ENCODE peak calls at places on chromosomes 1 and 21, in four cellular contexts. R is HCT116, Y is H1, Q is HepG2. T is an unnamed sample.

GRCh38 chr1:211259596-211260126 is 495 bp downstream of the RCOR3 start:
- DNase-seq in R (no peak), Y (no peak), Q (peak; percentile 24), T (peak; percentile 86)

GRCh38 chr1:15249032-15249601 is 2.1 kb downstream of the FHAD1 start:
- DNase-seq in R (no peak), Y (no peak), Q (no peak), T (no peak)

GRCh38 chr1:153670257-153670858 is 435 bp downstream of the ILF2 start:
- DNase-seq in R (no peak), Y (no peak), Q (no peak), T (no peak)

GRCh38 chr1:3955196-3955772 is 55.2 kb upstream of the C1orf174 start:
- DNase-seq in R (no peak), Y (no peak), Q (no peak), T (no peak)

GRCh38 chr1:65319141-65319540 is 9.8 kb downstream of the DNAJC6 start:
- DNase-seq in R (no peak), Y (no peak), Q (no peak), T (no peak)

GRCh38 chr1:84719477-84720274 is 29.4 kb upstream of the SSX2IP start:
- DNase-seq in R (no peak), Y (no peak), Q (peak; percentile 9), T (no peak)

GRCh38 chr1:81547912-81548303 is 252.8 kb upstream of the ADGRL2 start:
- DNase-seq in R (no peak), Y (no peak), Q (no peak), T (no peak)

GRCh38 chr1:109089242-109090015 is 1.1 kb upstream of the TMEM167B start:
- DNase-seq in R (peak; percentile 41), Y (no peak), Q (peak; percentile 87), T (peak; percentile 86)

GRCh38 chr1:53848025-53848424 is 9.9 kb upstream of the NDC1 start:
- DNase-seq in R (no peak), Y (no peak), Q (no peak), T (no peak)

GRCh38 chr1:160826546-160826945 is 30.6 kb downstream of the LY9 start:
- DNase-seq in R (no peak), Y (no peak), Q (no peak), T (no peak)
- TF ChIP-seq FOSL1 in R (no peak), Y (no peak), Q (no peak), T (no peak)

GRCh38 chr1:175197536-175197935 is 5.0 kb upstream of the KIAA0040 start:
- DNase-seq in R (peak; percentile 80), Y (no peak), Q (no peak), T (no peak)
- TF ChIP-seq FOSL1 in R (peak; percentile 89), Y (no peak), Q (no peak), T (no peak)

DNA sequence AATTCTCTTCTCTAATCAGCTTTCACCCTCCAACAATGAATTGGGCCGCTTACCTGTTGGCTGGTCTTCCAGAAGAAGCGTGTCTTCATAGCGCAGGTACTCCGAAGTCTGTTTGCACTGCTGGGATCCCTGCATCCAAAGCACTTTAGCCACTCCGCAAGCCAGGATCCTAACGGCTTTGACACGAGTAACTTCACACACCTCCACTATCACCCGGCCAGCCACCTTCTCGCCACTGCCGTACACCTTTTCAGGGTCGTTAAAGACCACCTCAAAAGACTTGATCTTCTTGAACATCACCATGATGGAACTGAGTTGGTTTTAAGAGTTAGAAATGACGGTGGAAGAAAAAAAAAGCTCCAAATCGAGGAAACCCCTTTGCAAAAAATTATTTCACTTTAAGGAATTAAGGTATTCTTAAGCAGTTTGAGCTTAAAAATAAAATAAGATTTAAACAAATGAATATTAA is 381 bp downstream of the TXNIP start:
- DNase-seq in R (no peak), Y (no peak), Q (no peak), T (peak; percentile 66)
- TF ChIP-seq FOSL1 in R (no peak), Y (no peak), Q (no peak), T (no peak)

GRCh38 chr1:21184266-21184665 is 7.6 kb upstream of the EIF4G3 start:
- DNase-seq in R (no peak), Y (no peak), Q (no peak), T (no peak)
- TF ChIP-seq FOSL1 in R (no peak), Y (no peak), Q (no peak), T (no peak)

DNA sequence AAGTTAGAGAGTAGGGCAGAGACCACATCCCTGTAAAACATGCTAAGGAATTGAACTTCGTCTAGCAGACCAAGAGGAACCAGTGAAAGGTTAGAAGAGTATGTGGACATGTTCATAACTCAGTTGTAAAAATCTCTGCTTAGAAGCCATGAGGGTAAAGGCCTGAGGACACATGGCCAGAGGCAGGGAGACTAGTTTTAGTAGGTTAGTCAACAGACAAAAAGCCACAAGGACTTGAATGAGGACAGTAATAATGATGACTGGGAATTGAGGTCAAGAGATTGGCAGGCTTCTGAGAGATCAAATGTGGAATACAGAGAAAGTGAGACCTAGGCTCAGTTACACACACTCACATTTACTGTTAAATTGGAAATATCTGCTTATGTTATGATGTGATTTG is 205.5 kb upstream of the HOOK1 start:
- DNase-seq in R (no peak), Y (no peak), Q (no peak), T (no peak)
- TF ChIP-seq FOSL1 in R (no peak), Y (no peak), Q (no peak), T (no peak)

GRCh38 chr1:234434706-234435105 is 44.3 kb downstream of the TARBP1 start:
- DNase-seq in R (no peak), Y (no peak), Q (no peak), T (no peak)

GRCh38 chr1:234437423-234438171 is 41.4 kb downstream of the TARBP1 start:
- DNase-seq in R (no peak), Y (no peak), Q (peak; percentile 9), T (no peak)

GRCh38 chr1:234440348-234440747 is 38.6 kb downstream of the TARBP1 start:
- DNase-seq in R (no peak), Y (no peak), Q (no peak), T (no peak)

GRCh38 chr1:234435620-234436019 is 43.4 kb downstream of the TARBP1 start:
- DNase-seq in R (no peak), Y (no peak), Q (no peak), T (peak; percentile 15)

GRCh38 chr1:234438579-234438978 is 40.4 kb downstream of the TARBP1 start:
- DNase-seq in R (no peak), Y (no peak), Q (no peak), T (no peak)
- TF ChIP-seq FOSL1 in R (no peak), Y (no peak), Q (no peak), T (no peak)

GRCh38 chr21:44778499-44778911 is 23.1 kb downstream of the UBE2G2 start:
- DNase-seq in R (peak; percentile 64), Y (no peak), Q (peak; percentile 69), T (no peak)

GRCh38 chr21:44773291-44773932 is 28.2 kb downstream of the UBE2G2 start:
- DNase-seq in R (no peak), Y (no peak), Q (no peak), T (no peak)

GRCh38 chr21:44778094-44778493 is 23.5 kb downstream of the UBE2G2 start:
- DNase-seq in R (peak; percentile 23), Y (no peak), Q (no peak), T (no peak)

GRCh38 chr21:44771896-44772525 is 29.6 kb downstream of the UBE2G2 start:
- DNase-seq in R (no peak), Y (no peak), Q (no peak), T (no peak)

GRCh38 chr21:44774972-44775371 is 26.6 kb downstream of the UBE2G2 start:
- DNase-seq in R (no peak), Y (no peak), Q (no peak), T (no peak)
- TF ChIP-seq FOSL1 in R (no peak), Y (no peak), Q (no peak), T (no peak)

GRCh38 chr1:10378071-10378841 is 20.6 kb upstream of the PGD start:
- DNase-seq in R (no peak), Y (no peak), Q (no peak), T (peak; percentile 48)
- TF ChIP-seq FOSL1 in R (no peak), Y (no peak), Q (no peak), T (peak; percentile 41)

DNA sequence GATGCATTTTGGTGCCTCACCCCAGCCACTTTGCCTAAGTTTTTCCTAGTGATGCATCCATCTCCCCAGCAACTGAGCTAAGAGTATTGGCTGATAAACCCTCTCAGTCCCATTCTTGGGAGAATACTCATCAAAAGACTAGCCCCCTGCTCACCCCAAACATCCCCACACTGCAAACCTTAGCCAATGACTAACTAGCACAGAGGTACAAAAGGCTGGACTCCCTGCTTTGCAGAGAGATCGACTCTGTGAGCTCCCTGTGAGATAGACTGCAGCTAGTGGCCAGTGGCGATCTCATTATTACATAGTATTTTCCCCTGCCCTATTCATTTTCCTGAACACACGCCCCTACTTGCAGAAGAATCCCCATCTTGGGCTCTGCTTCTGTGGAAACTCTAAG is 155.3 kb downstream of the HHIPL2 start:
- DNase-seq in R (no peak), Y (no peak), Q (no peak), T (no peak)
- TF ChIP-seq FOSL1 in R (no peak), Y (no peak), Q (no peak), T (no peak)